ENCODE peak calls at places on chromosome 4, in nine cellular contexts. One of them, this sample, is unnamed.

GRCh38 chr4:154030747-154031146 is 241.9 kb upstream of the SFRP2 start:
- DNase-seq in GM23338: no peak
- DNase-seq in HCT116: no peak
- DNase-seq in esophagus muscularis mucosa: no peak
- DNase-seq in sigmoid colon: no peak
- DNase-seq in GM12878: no peak
- DNase-seq in GM12891: no peak
- DNase-seq in Panc1: no peak
- DNase-seq in GM12892: no peak
- DNase-seq in this sample: no peak

GRCh38 chr4:183026701-183027100 is 72.4 kb upstream of the WWC2 start:
- DNase-seq in GM23338: no peak
- DNase-seq in HCT116: no peak
- DNase-seq in esophagus muscularis mucosa: no peak
- DNase-seq in sigmoid colon: no peak
- DNase-seq in GM12878: no peak
- DNase-seq in GM12891: no peak
- DNase-seq in Panc1: no peak
- DNase-seq in GM12892: no peak
- DNase-seq in this sample: no peak

GRCh38 chr4:173009129-173009823 is 159.3 kb upstream of the GALNT7 start:
- DNase-seq in GM23338: no peak
- DNase-seq in HCT116: no peak
- DNase-seq in esophagus muscularis mucosa: no peak
- DNase-seq in sigmoid colon: no peak
- DNase-seq in GM12878: no peak
- DNase-seq in GM12891: no peak
- DNase-seq in Panc1: no peak
- DNase-seq in GM12892: no peak
- DNase-seq in this sample: no peak

GRCh38 chr4:4443821-4444220 is 56.9 kb downstream of the NSG1 start:
- DNase-seq in GM23338: peak
- DNase-seq in HCT116: no peak
- DNase-seq in esophagus muscularis mucosa: no peak
- DNase-seq in sigmoid colon: no peak
- DNase-seq in GM12878: no peak
- DNase-seq in GM12891: no peak
- DNase-seq in Panc1: no peak
- DNase-seq in GM12892: no peak
- DNase-seq in this sample: no peak

GRCh38 chr4:101367201-101367600 is 19.9 kb upstream of the PPP3CA start:
- DNase-seq in GM23338: no peak
- DNase-seq in HCT116: no peak
- DNase-seq in esophagus muscularis mucosa: no peak
- DNase-seq in sigmoid colon: no peak
- DNase-seq in GM12878: no peak
- DNase-seq in GM12891: no peak
- DNase-seq in Panc1: no peak
- DNase-seq in GM12892: no peak
- DNase-seq in this sample: no peak

GRCh38 chr4:145130788-145131398 is 32.8 kb downstream of the ABCE1 start:
- DNase-seq in GM23338: no peak
- DNase-seq in HCT116: no peak
- DNase-seq in esophagus muscularis mucosa: no peak
- DNase-seq in sigmoid colon: no peak
- DNase-seq in GM12878: no peak
- DNase-seq in GM12891: no peak
- DNase-seq in Panc1: no peak
- DNase-seq in GM12892: no peak
- DNase-seq in this sample: no peak

GRCh38 chr4:124529131-124529530 is 183.4 kb downstream of the ANKRD50 start:
- DNase-seq in GM23338: no peak
- DNase-seq in HCT116: no peak
- DNase-seq in esophagus muscularis mucosa: no peak
- DNase-seq in sigmoid colon: no peak
- DNase-seq in GM12878: no peak
- DNase-seq in GM12891: no peak
- DNase-seq in Panc1: no peak
- DNase-seq in GM12892: no peak
- DNase-seq in this sample: no peak

GRCh38 chr4:158729716-158730559 is 6.7 kb upstream of the PPID start:
- DNase-seq in GM23338: peak
- DNase-seq in HCT116: peak
- DNase-seq in esophagus muscularis mucosa: no peak
- DNase-seq in sigmoid colon: peak
- DNase-seq in GM12878: peak
- DNase-seq in GM12891: no peak
- DNase-seq in Panc1: peak
- DNase-seq in GM12892: no peak
- DNase-seq in this sample: peak

GRCh38 chr4:98887137-98887536 is 41.8 kb downstream of the EIF4E start:
- DNase-seq in GM23338: no peak
- DNase-seq in HCT116: no peak
- DNase-seq in esophagus muscularis mucosa: no peak
- DNase-seq in sigmoid colon: no peak
- DNase-seq in GM12878: no peak
- DNase-seq in GM12891: no peak
- DNase-seq in Panc1: no peak
- DNase-seq in GM12892: no peak
- DNase-seq in this sample: no peak

GRCh38 chr4:98890698-98891097 is 38.2 kb downstream of the EIF4E start:
- DNase-seq in GM23338: no peak
- DNase-seq in HCT116: no peak
- DNase-seq in esophagus muscularis mucosa: no peak
- DNase-seq in sigmoid colon: no peak
- DNase-seq in GM12878: no peak
- DNase-seq in GM12891: no peak
- DNase-seq in Panc1: no peak
- DNase-seq in GM12892: no peak
- DNase-seq in this sample: no peak

DNA sequence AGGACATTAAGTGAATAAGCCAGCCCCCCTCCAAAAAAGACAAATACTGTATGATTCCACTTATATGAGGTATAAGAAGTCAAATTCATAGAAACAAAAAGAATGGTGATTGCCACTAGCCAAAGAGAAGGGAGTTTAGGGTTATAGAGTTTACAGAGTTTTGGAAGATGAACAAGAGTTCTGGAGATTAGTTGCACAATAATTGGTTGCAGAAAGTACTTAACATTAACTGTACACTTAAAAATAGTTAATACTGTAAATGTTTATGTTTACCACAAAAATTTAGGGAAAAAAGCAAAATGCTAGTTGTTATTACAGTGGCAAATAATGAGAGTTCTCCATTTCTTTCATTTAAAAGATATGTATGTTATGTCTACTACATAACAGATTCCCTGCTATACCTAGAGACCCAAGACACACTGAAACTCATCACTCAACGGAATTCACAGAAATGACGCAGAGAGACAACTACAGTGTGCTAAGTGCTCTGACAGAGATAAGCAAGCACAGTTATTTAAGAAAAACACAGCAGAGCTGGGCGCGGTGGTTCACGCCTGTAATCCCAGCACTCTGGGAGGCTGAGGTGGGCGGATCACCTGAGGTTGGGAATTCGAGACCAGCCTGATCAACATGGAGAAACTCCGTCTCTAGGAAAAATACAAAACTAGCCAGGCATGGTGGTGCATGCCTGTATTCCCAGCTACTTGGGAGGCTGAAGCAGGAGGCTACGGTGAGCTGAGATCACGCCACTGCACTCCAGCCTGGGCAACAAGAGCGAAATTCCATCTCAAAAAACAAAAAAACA is 37.2 kb downstream of the EIF4E start:
- DNase-seq in GM23338: no peak
- DNase-seq in HCT116: no peak
- DNase-seq in esophagus muscularis mucosa: no peak
- DNase-seq in sigmoid colon: no peak
- DNase-seq in GM12878: no peak
- DNase-seq in GM12891: no peak
- DNase-seq in Panc1: no peak
- DNase-seq in GM12892: no peak
- DNase-seq in this sample: no peak
- TF ChIP-seq POLR2AphosphoS5 in GM23338: no peak
- TF ChIP-seq POLR2AphosphoS5 in HCT116: no peak
- TF ChIP-seq POLR2AphosphoS5 in esophagus muscularis mucosa: no peak
- TF ChIP-seq POLR2AphosphoS5 in sigmoid colon: no peak
- TF ChIP-seq POLR2AphosphoS5 in GM12878: no peak
- TF ChIP-seq POLR2AphosphoS5 in GM12891: no peak
- TF ChIP-seq POLR2AphosphoS5 in Panc1: no peak
- TF ChIP-seq POLR2AphosphoS5 in GM12892: no peak
- TF ChIP-seq POLR2AphosphoS5 in this sample: no peak

GRCh38 chr4:10459305-10459704 is 2.1 kb upstream of the ZNF518B start:
- DNase-seq in GM23338: no peak
- DNase-seq in HCT116: no peak
- DNase-seq in esophagus muscularis mucosa: no peak
- DNase-seq in sigmoid colon: no peak
- DNase-seq in GM12878: no peak
- DNase-seq in GM12891: no peak
- DNase-seq in Panc1: no peak
- DNase-seq in GM12892: no peak
- DNase-seq in this sample: no peak
- TF ChIP-seq POLR2AphosphoS5 in GM23338: no peak
- TF ChIP-seq POLR2AphosphoS5 in HCT116: no peak
- TF ChIP-seq POLR2AphosphoS5 in esophagus muscularis mucosa: no peak
- TF ChIP-seq POLR2AphosphoS5 in sigmoid colon: no peak
- TF ChIP-seq POLR2AphosphoS5 in GM12878: no peak
- TF ChIP-seq POLR2AphosphoS5 in GM12891: no peak
- TF ChIP-seq POLR2AphosphoS5 in Panc1: no peak
- TF ChIP-seq POLR2AphosphoS5 in GM12892: no peak
- TF ChIP-seq POLR2AphosphoS5 in this sample: no peak

GRCh38 chr4:147287588-147287890 is 193.4 kb upstream of the EDNRA start:
- DNase-seq in GM23338: no peak
- DNase-seq in HCT116: no peak
- DNase-seq in esophagus muscularis mucosa: no peak
- DNase-seq in sigmoid colon: no peak
- DNase-seq in GM12878: no peak
- DNase-seq in GM12891: no peak
- DNase-seq in Panc1: no peak
- DNase-seq in GM12892: no peak
- DNase-seq in this sample: no peak

GRCh38 chr4:147284935-147285334 is 196.0 kb upstream of the EDNRA start:
- DNase-seq in GM23338: no peak
- DNase-seq in HCT116: no peak
- DNase-seq in esophagus muscularis mucosa: no peak
- DNase-seq in sigmoid colon: no peak
- DNase-seq in GM12878: no peak
- DNase-seq in GM12891: no peak
- DNase-seq in Panc1: no peak
- DNase-seq in GM12892: no peak
- DNase-seq in this sample: no peak

GRCh38 chr4:147285751-147286150 is 195.1 kb upstream of the EDNRA start:
- DNase-seq in GM23338: no peak
- DNase-seq in HCT116: no peak
- DNase-seq in esophagus muscularis mucosa: no peak
- DNase-seq in sigmoid colon: no peak
- DNase-seq in GM12878: no peak
- DNase-seq in GM12891: no peak
- DNase-seq in Panc1: no peak
- DNase-seq in GM12892: no peak
- DNase-seq in this sample: no peak

GRCh38 chr4:147288512-147288911 is 192.4 kb upstream of the EDNRA start:
- DNase-seq in GM23338: no peak
- DNase-seq in HCT116: no peak
- DNase-seq in esophagus muscularis mucosa: no peak
- DNase-seq in sigmoid colon: no peak
- DNase-seq in GM12878: no peak
- DNase-seq in GM12891: no peak
- DNase-seq in Panc1: no peak
- DNase-seq in GM12892: no peak
- DNase-seq in this sample: no peak

DNA sequence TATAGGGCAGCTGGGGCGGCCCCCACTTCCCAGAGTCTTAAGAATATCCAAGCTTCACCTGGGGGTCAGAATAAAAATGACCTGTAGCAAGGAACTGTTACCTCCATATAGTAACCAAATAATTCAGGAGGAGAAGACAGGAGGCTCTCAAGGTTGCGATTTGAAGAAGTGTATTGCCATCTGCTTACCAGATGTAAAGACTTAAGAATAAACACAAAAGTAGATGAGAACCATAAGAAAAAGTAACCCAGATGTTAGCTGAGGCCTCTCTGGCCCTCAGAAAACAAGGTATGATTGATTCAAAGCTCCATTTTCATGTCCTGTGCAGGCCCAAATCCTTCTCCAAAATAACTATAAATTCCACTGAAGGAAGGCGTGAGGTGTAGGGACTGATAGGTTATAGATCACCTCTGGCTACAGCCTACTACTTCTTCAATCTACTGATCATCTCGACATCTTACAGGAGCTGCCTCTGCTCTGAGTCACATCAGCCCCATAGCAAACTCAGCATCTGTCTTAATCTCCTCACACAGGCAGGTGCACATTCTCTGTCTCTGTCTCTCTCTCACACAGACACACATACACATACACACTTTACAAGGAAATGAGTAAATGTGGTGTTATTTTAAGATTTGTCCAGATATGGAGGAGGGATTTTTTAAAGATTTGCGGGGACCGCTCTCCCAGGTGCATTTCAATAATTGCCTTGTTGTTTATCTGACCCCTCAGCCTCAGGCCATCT is 193.9 kb upstream of the EDNRA start:
- DNase-seq in GM23338: no peak
- DNase-seq in HCT116: no peak
- DNase-seq in esophagus muscularis mucosa: no peak
- DNase-seq in sigmoid colon: no peak
- DNase-seq in GM12878: no peak
- DNase-seq in GM12891: no peak
- DNase-seq in Panc1: no peak
- DNase-seq in GM12892: no peak
- DNase-seq in this sample: no peak
- TF ChIP-seq POLR2AphosphoS5 in GM23338: no peak
- TF ChIP-seq POLR2AphosphoS5 in HCT116: no peak
- TF ChIP-seq POLR2AphosphoS5 in esophagus muscularis mucosa: no peak
- TF ChIP-seq POLR2AphosphoS5 in sigmoid colon: no peak
- TF ChIP-seq POLR2AphosphoS5 in GM12878: no peak
- TF ChIP-seq POLR2AphosphoS5 in GM12891: no peak
- TF ChIP-seq POLR2AphosphoS5 in Panc1: no peak
- TF ChIP-seq POLR2AphosphoS5 in GM12892: no peak
- TF ChIP-seq POLR2AphosphoS5 in this sample: no peak

DNA sequence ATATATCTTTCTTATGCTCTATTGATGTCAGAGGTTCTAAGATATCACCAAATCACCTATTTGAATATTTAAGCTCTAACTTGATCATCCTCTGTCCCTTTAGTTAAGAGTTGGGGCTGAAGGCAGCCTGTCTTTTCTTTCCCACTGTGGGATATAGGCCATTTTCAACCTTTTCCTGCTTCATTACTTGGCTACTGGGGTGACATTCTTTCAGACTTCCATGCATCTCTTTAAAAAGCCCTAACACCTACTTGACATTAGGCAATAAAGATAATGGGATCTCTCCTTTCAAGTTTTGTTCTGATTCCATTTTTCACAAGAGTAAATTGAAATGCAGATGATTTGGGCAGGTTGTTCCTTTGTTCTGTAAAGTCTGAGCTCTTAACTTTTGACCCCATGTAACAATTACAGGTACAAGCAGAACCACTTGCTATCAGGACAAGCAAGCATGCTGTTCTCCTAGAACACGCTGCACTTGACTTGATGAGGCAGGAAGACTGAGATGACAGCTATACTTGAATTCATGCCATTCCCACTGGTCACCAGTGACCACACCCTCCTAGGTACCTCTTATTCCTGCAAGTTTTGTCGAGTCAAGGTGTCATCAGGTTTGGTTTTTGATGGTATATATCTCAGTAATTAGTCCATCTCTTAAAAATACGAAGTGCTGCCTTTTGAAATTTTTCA is 18.2 kb downstream of the HOPX start:
- DNase-seq in GM23338: peak
- DNase-seq in HCT116: no peak
- DNase-seq in esophagus muscularis mucosa: peak
- DNase-seq in sigmoid colon: no peak
- DNase-seq in GM12878: no peak
- DNase-seq in GM12891: no peak
- DNase-seq in Panc1: no peak
- DNase-seq in GM12892: no peak
- DNase-seq in this sample: no peak
- TF ChIP-seq POLR2AphosphoS5 in GM23338: no peak
- TF ChIP-seq POLR2AphosphoS5 in HCT116: no peak
- TF ChIP-seq POLR2AphosphoS5 in esophagus muscularis mucosa: no peak
- TF ChIP-seq POLR2AphosphoS5 in sigmoid colon: no peak
- TF ChIP-seq POLR2AphosphoS5 in GM12878: no peak
- TF ChIP-seq POLR2AphosphoS5 in GM12891: no peak
- TF ChIP-seq POLR2AphosphoS5 in Panc1: no peak
- TF ChIP-seq POLR2AphosphoS5 in GM12892: no peak
- TF ChIP-seq POLR2AphosphoS5 in this sample: no peak